ENCODE peak calls at places on chromosome 2, in nine cellular contexts. V is T-helper 22 cell; W is NCI-H2081; O is A172; F is H54; Z is NCI-H510A treated with DMSO at 0.1 percent for 48 hours; R is Calu3; G is stimulated activated naive CD4-positive, alpha-beta T cell; I is NCI-H2171 treated with DMSO at 0.1 percent for 48 hours. X is an unnamed sample.

GRCh38 chr2:207813221-207813916 is 43.7 kb upstream of the FZD5 start:
- DNase-seq in V (no peak), W (peak), O (no peak), F (no peak), Z (no peak), R (no peak), G (no peak), I (no peak), X (no peak)

GRCh38 chr2:173448938-173449471 is 94.3 kb downstream of the CDCA7 start:
- DNase-seq in V (peak), W (no peak), O (peak), F (peak), Z (peak), R (peak), G (peak), I (peak), X (peak)

GRCh38 chr2:203002054-203002821 is 12.4 kb upstream of the NBEAL1 start:
- DNase-seq in V (no peak), W (no peak), O (no peak), F (no peak), Z (no peak), R (peak), G (no peak), I (no peak), X (no peak)

GRCh38 chr2:168495524-168495923 is 39.5 kb downstream of the CERS6 start:
- DNase-seq in V (no peak), W (no peak), O (no peak), F (no peak), Z (no peak), R (no peak), G (no peak), I (no peak), X (no peak)

GRCh38 chr2:69958480-69958879 is 3.0 kb downstream of the ASPRV1 start:
- DNase-seq in V (no peak), W (no peak), O (no peak), F (no peak), Z (no peak), R (no peak), G (no peak), I (peak), X (no peak)

GRCh38 chr2:36356990-36357505 is 1.5 kb downstream of the CRIM1 start:
- DNase-seq in V (no peak), W (no peak), O (no peak), F (no peak), Z (no peak), R (no peak), G (no peak), I (no peak), X (no peak)

GRCh38 chr2:160816916-160817315 is 323.3 kb upstream of the RBMS1 start:
- DNase-seq in V (no peak), W (peak), O (no peak), F (no peak), Z (peak), R (no peak), G (no peak), I (peak), X (no peak)

GRCh38 chr2:207876834-207877535 is 107.3 kb upstream of the FZD5 start:
- DNase-seq in V (no peak), W (no peak), O (no peak), F (no peak), Z (no peak), R (no peak), G (no peak), I (no peak), X (no peak)

GRCh38 chr2:128271891-128272585 is 46.6 kb downstream of the HS6ST1 start:
- DNase-seq in V (no peak), W (no peak), O (no peak), F (no peak), Z (no peak), R (no peak), G (no peak), I (no peak), X (no peak)

GRCh38 chr2:96409543-96410184 is 74.1 kb downstream of the NCAPH start:
- DNase-seq in V (no peak), W (peak), O (peak), F (no peak), Z (no peak), R (peak), G (no peak), I (peak), X (no peak)